ENCODE peak calls at places on chromosomes 6 and 20, in four cellular contexts. N is spleen, B is H7, M is Panc1. U is an unnamed sample.

GRCh38 chr6:154824076-154824475 is 90.9 kb downstream of the SCAF8 start:
- DNase-seq in N (no peak), B (no peak), M (no peak), U (no peak)

GRCh38 chr6:70956451-70957283 is at the start of gene B3GAT2:
- DNase-seq in N (peak), B (peak), M (no peak), U (no peak)

GRCh38 chr20:63168861-63169260 is 47.1 kb downstream of the YTHDF1 start:
- DNase-seq in N (no peak), B (no peak), M (no peak), U (no peak)

GRCh38 chr20:2408111-2408510 is 27.4 kb downstream of the TGM6 start:
- DNase-seq in N (no peak), B (no peak), M (no peak), U (no peak)

GRCh38 chr6:41370488-41371111 is 35.2 kb downstream of the NCR2 start:
- DNase-seq in N (no peak), B (no peak), M (no peak), U (no peak)

GRCh38 chr6:100001915-100002388 is 7.9 kb upstream of the MCHR2 start:
- DNase-seq in N (no peak), B (peak), M (peak), U (peak)

GRCh38 chr6:35359744-35360348 is 17.5 kb downstream of the PPARD start:
- DNase-seq in N (no peak), B (no peak), M (no peak), U (no peak)

GRCh38 chr20:8079976-8080375 is 52.1 kb upstream of the PLCB1 start:
- DNase-seq in N (no peak), B (no peak), M (no peak), U (no peak)

GRCh38 chr20:51122931-51123658 is 100.2 kb upstream of the KCNG1 start:
- DNase-seq in N (no peak), B (no peak), M (no peak), U (no peak)

GRCh38 chr20:23361108-23361650 is 803 bp upstream of the GZF1 start:
- DNase-seq in N (no peak), B (no peak), M (no peak), U (no peak)

GRCh38 chr20:43658068-43658722 is 8.7 kb upstream of the MYBL2 start:
- DNase-seq in N (peak), B (no peak), M (no peak), U (no peak)

GRCh38 chr6:80771941-80772340 is 665.5 kb downstream of the BCKDHB start:
- DNase-seq in N (no peak), B (peak), M (no peak), U (no peak)

GRCh38 chr6:12112540-12113189 is 100.6 kb downstream of the HIVEP1 start:
- DNase-seq in N (no peak), B (peak), M (no peak), U (peak)

GRCh38 chr6:23419046-23419445 is 707.0 kb upstream of the NRSN1 start:
- DNase-seq in N (no peak), B (no peak), M (no peak), U (no peak)

GRCh38 chr6:26284537-26285142 is 80.4 kb upstream of the BTN3A2 start:
- DNase-seq in N (peak), B (no peak), M (no peak), U (no peak)

GRCh38 chr6:37675606-37676005 is 22.1 kb downstream of the MDGA1 start:
- DNase-seq in N (no peak), B (no peak), M (no peak), U (no peak)

GRCh38 chr6:6678185-6678671 is 89.7 kb downstream of the LY86 start:
- DNase-seq in N (no peak), B (no peak), M (no peak), U (no peak)

GRCh38 chr6:42210551-42210950 is 7.1 kb downstream of the MRPS10 start:
- DNase-seq in N (no peak), B (no peak), M (no peak), U (no peak)

GRCh38 chr20:10357061-10357708 is 76.8 kb downstream of the MKKS start:
- DNase-seq in N (no peak), B (no peak), M (no peak), U (no peak)

GRCh38 chr6:47221565-47221964 is 88.1 kb downstream of the TNFRSF21 start:
- DNase-seq in N (no peak), B (no peak), M (no peak), U (no peak)

GRCh38 chr20:39983183-39983582 is 705.9 kb downstream of the MAFB start:
- DNase-seq in N (no peak), B (no peak), M (no peak), U (no peak)